ENCODE peak calls at places on chromosomes 16 and 17, in ten cellular contexts. A is esophagus squamous epithelium; T is activated T-cell treated with anti-CD3 and anti-CD28 coated beads for 1 hour; V is fibroblast of the conjunctiva; R is CD8-positive, alpha-beta T cell; P is posterior cingulate gyrus; U is neural crest cell; M is astrocyte of the cerebellum; D is fibroblast of pulmonary artery; Z is tibial nerve. N is an unnamed sample.

GRCh38 chr17:5110816-5111215 is 862 bp downstream of the ZNF232 start:
- DNase-seq in Z (no peak), V (no peak), P (no peak), A (no peak), M (no peak), D (no peak), R (no peak), T (no peak), U (no peak), N (no peak)

GRCh38 chr17:57603978-57604377 is 141.1 kb downstream of the CCDC182 start:
- DNase-seq in P (peak), A (no peak), V (no peak), T (peak), D (no peak), R (peak), M (no peak), U (no peak), Z (no peak), N (no peak)

GRCh38 chr17:38881600-38882191 is 11.8 kb downstream of the LASP1 start:
- DNase-seq in A (no peak), Z (peak), T (no peak), P (no peak), D (peak), R (no peak), V (peak), U (no peak), M (no peak), N (no peak)

GRCh38 chr17:39339272-39339671 is 62.2 kb downstream of the FBXL20 start:
- DNase-seq in V (no peak), T (no peak), D (peak), R (no peak), M (no peak), U (no peak), Z (no peak), P (no peak), A (no peak), N (no peak)

GRCh38 chr17:4341616-4341977 is 24.9 kb downstream of the UBE2G1 start:
- DNase-seq in M (no peak), D (no peak), P (no peak), R (no peak), V (no peak), U (no peak), Z (no peak), A (no peak), T (no peak), N (no peak)

GRCh38 chr16:2952679-2953078 is 11.4 kb upstream of the KREMEN2 start:
- DNase-seq in R (no peak), D (no peak), A (no peak), U (no peak), Z (no peak), T (no peak), M (no peak), V (no peak), P (no peak), N (no peak)

GRCh38 chr17:62725791-62726249 is 82.3 kb downstream of the MARCHF10 start:
- DNase-seq in U (no peak), P (no peak), D (peak), M (no peak), A (no peak), Z (no peak), V (no peak), T (no peak), R (no peak), N (no peak)

GRCh38 chr16:72819345-72819744 is 228.6 kb downstream of the ZFHX3 start:
- DNase-seq in M (peak), A (no peak), R (no peak), Z (no peak), D (peak), P (no peak), V (peak), U (no peak), T (no peak), N (peak)

GRCh38 chr16:56866955-56867830 is 2.2 kb downstream of the SLC12A3 start:
- DNase-seq in P (no peak), T (no peak), V (peak), Z (peak), D (peak), A (no peak), R (peak), U (peak), M (peak), N (peak)

GRCh38 chr16:27748868-27749546 is 199.1 kb downstream of the KATNIP start:
- DNase-seq in U (no peak), D (peak), Z (peak), V (peak), R (peak), A (no peak), M (peak), T (peak), P (peak), N (peak)

GRCh38 chr17:45131616-45132301 is 556 bp downstream of the PLCD3 start:
- DNase-seq in P (no peak), Z (no peak), M (no peak), U (peak), T (peak), D (no peak), V (no peak), R (peak), A (no peak), N (no peak)

N was measured in retinal pigment epithelial cell.